ENCODE peak calls at places on chromosomes 13 and 19, in nine cellular contexts. O, N, K, Q, E, U, V, X and S are unnamed samples.

GRCh38 chr13:95100525-95101121 is 200.6 kb downstream of the ABCC4 start:
- DNase-seq in E (no peak), Q (peak), O (no peak), N (no peak), K (no peak), U (peak), V (peak), X (no peak), S (no peak)

GRCh38 chr19:7230826-7231225 is 63.4 kb downstream of the INSR start:
- DNase-seq in X (no peak), U (no peak), V (no peak), E (peak), K (no peak), Q (no peak), N (peak), O (peak), S (no peak)

GRCh38 chr19:3983936-3984583 is 1.2 kb downstream of the EEF2 start:
- DNase-seq in X (peak), E (no peak), V (no peak), Q (peak), U (peak), N (peak), K (no peak), O (no peak), S (no peak)

GRCh38 chr19:58545286-58546068 is 1.6 kb downstream of the TRIM28 start:
- DNase-seq in U (no peak), K (no peak), N (no peak), E (no peak), Q (no peak), X (no peak), O (no peak), V (no peak), S (no peak)

GRCh38 chr13:79528759-79529191 is 47.8 kb downstream of the NDFIP2 start:
- DNase-seq in N (no peak), V (no peak), E (no peak), Q (no peak), O (no peak), K (no peak), U (peak), X (no peak), S (no peak)

GRCh38 chr13:62510906-62511655 is 1095.4 kb upstream of the PCDH20 start:
- DNase-seq in V (no peak), U (peak), N (no peak), O (no peak), E (no peak), X (no peak), Q (no peak), K (no peak), S (no peak)

GRCh38 chr13:77415253-77416127 is 88.6 kb upstream of the MYCBP2 start:
- DNase-seq in U (peak), X (no peak), E (no peak), Q (no peak), O (no peak), K (no peak), V (no peak), N (no peak), S (no peak)

GRCh38 chr13:92137519-92137918 is 739.1 kb downstream of the GPC5 start:
- DNase-seq in E (no peak), N (no peak), K (no peak), V (no peak), X (no peak), U (no peak), O (no peak), Q (no peak), S (no peak)